ENCODE peak calls at places on chromosomes 6 and 20, in five cellular contexts. K is tibial artery, P is upper lobe of right lung, W is pancreas, S is prostate gland. F is an unnamed sample.

GRCh38 chr6:128491643-128492206 is 28.7 kb downstream of the PTPRK start:
- DNase-seq in P (no peak), K (no peak), S (peak; percentile 39), W (no peak), F (no peak)

GRCh38 chr6:5557506-5557905 is 296.2 kb downstream of the FARS2 start:
- DNase-seq in P (no peak), K (no peak), W (no peak), S (no peak), F (no peak)

GRCh38 chr20:46544576-46544975 is 5.9 kb downstream of the OCSTAMP start:
- DNase-seq in P (no peak), K (no peak), S (no peak), W (no peak), F (no peak)

GRCh38 chr6:27419363-27419762 is 30.8 kb downstream of the ZNF391 start:
- DNase-seq in S (no peak), W (no peak), P (no peak), K (no peak), F (no peak)

GRCh38 chr20:32155017-32155965 is 45.8 kb downstream of the TM9SF4 start:
- DNase-seq in K (peak; percentile 91), P (peak; percentile 94), S (peak; percentile 29), W (peak; percentile 79), F (peak; percentile 90)

GRCh38 chr6:37174196-37174514 is 4.2 kb downstream of the PIM1 start:
- DNase-seq in P (no peak), W (no peak), K (no peak), S (no peak), F (no peak)

GRCh38 chr6:16336056-16336810 is 97.8 kb downstream of the GMPR start:
- DNase-seq in K (no peak), P (no peak), S (peak; percentile 50), W (no peak), F (no peak)

GRCh38 chr6:12099623-12100022 is 87.5 kb downstream of the HIVEP1 start:
- DNase-seq in P (no peak), W (no peak), K (no peak), S (no peak), F (no peak)

GRCh38 chr6:169173532-169174268 is 79.9 kb downstream of the THBS2 start:
- DNase-seq in P (no peak), S (no peak), W (no peak), K (no peak), F (peak; percentile 33)

GRCh38 chr20:9710685-9711084 is 128.2 kb downstream of the PAK5 start:
- DNase-seq in S (no peak), W (no peak), P (no peak), K (no peak), F (no peak)

GRCh38 chr6:2324166-2324953 is 79.0 kb upstream of the GMDS start:
- DNase-seq in K (no peak), P (no peak), W (no peak), S (no peak), F (no peak)

GRCh38 chr6:35640017-35640664 is 48.6 kb downstream of the FKBP5 start:
- DNase-seq in P (no peak), K (no peak), S (peak; percentile 22), W (no peak), F (no peak)

DNA sequence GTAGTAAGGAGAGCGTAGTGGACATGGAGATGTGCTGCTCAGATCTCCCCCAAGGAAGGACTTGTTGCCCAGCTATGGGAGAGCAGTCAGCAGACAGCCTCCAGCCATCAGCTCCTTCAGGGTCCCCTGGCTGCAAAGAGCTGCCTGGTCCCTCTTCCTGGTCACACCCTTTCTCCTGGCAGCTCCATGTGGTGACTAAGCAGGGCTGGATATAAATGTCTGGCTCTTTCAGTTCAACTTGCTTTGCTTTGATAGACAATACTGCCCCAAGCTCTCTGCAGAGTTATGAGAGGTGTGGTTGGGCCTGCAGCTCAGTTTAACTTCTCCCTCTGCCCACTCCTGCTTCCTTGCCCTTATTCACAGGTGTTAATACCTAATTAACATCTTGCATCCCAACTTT is 64.1 kb upstream of the DDR1 start:
- DNase-seq in K (peak; percentile 75), W (no peak), P (no peak), S (peak; percentile 59), F (no peak)
- H3K4me3 ChIP-seq in K (no peak overlapping the region), W (no peak overlapping the region), P (no peak overlapping the region), S (no peak overlapping the region), F (no peak overlapping the region)

DNA sequence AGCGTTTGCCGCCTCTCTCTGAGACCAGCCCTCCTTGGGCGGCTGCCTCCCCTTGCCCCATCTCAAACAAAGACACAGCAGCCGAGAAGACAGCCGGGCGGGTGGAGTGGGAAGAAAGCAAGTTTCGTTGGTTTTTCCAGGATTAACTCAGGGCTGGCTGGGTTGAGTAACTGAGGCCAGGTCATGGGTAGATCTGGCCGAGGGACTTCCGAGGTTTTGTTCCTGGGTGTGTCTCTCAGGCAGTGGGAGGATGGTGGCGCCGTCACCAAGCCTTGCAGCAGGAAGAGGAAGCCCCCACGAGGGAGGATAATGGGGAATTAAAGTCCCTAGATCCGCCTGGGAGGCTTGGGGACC is 167.2 kb downstream of the TTLL2 start:
- DNase-seq in S (peak; percentile 70), W (no peak), K (peak; percentile 35), P (peak; percentile 73), F (no peak)
- H3K27me3 ChIP-seq in S (no peaks in the 10 kb centered on the region), W (no peaks in the 10 kb centered on the region), K (no peaks in the 10 kb centered on the region), P (no peaks in the 10 kb centered on the region), F (no peaks in the 10 kb centered on the region)

DNA sequence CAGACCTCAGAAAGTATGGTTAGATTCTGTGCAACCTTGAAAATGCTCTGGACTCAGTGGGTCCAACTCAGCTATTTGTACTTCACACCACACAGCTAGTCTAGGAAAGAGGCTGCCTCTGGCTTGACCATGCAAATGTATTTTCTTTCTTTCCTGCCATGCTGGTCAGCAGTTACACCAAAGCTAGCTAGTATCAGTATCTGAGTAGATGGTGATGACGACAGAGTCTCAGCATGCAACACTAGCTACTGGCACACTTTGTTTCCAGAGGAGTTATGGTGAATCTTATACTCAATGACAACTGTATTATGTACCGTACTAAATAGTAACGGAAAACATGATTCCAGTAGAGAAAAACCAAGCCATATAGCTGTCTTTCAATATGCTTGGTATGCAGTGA is 96.6 kb upstream of the POPDC3 start:
- DNase-seq in W (no peak), S (no peak), K (no peak), P (no peak), F (no peak)
- H3K36me3 ChIP-seq in W (peaks cover 10% of the 10 kb centered on the region), S (no peaks in the 10 kb centered on the region), K (peaks cover 31% of the 10 kb centered on the region), P (peaks cover 41% of the 10 kb centered on the region), F (peaks cover 5% of the 10 kb centered on the region)

GRCh38 chr6:158707120-158707519 is 57.3 kb downstream of the SYTL3 start:
- DNase-seq in P (peak; percentile 76), S (no peak), K (no peak), W (no peak), F (peak; percentile 38)
- H3K4me3 ChIP-seq in P (no peak overlapping the region), S (no peak overlapping the region), K (no peak overlapping the region), W (no peak overlapping the region), F (no peak overlapping the region)

DNA sequence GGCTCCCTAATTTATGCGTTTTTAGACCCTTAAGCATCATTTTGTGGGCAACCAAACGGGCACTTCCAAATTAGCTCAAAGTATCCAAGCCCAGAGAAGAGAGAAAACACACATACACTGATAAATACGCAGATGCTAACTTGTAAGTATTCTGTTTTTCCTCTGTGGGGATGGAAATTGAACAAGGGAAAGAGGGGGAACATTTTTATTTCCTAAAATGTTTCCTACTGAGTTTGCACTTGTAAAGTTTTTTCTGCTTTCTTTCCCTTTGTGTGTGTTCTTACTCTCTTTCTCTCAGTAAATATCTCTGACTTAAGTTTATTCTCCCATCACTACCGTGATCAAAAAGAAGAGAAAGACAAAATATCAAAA is 769 bp upstream of the NKX2-4 start:
- DNase-seq in S (no peak), P (no peak), W (no peak), K (no peak), F (no peak)
- H3K27me3 ChIP-seq in S (peaks cover 45% of the 10 kb centered on the region), P (peaks cover 100% of the 10 kb centered on the region), W (peaks cover 29% of the 10 kb centered on the region), K (peaks cover 80% of the 10 kb centered on the region), F (peaks cover 89% of the 10 kb centered on the region)

DNA sequence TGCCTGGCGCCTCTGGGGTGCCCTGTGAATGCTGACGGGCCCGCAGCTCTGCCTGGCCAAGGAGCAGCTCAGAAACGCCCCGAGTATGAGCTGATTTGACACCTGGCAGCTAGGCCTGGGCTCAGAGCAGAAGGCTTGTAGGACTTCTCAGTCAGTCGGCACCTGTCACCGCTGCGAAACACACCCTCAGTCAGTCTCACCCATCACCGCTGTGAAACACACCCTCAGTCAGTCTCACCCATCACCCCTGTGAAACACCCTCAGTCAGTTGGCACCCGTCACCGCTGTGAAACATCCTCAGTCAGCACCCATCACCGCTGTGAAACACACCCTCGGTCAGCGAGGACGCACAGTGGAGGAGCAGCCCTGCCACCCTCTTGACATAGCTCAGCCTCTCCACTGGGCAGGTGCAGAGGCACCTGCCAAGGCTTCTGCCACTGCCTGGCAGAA is 109.0 kb downstream of the PSMB1 start:
- DNase-seq in W (no peak), S (no peak), K (no peak), P (peak; percentile 68), F (peak; percentile 16)
- H3K36me3 ChIP-seq in W (no peaks in the 10 kb centered on the region), S (no peaks in the 10 kb centered on the region), K (no peaks in the 10 kb centered on the region), P (no peaks in the 10 kb centered on the region), F (no peaks in the 10 kb centered on the region)

GRCh38 chr20:1489328-1489727 is 1.9 kb downstream of the SIRPB2 start:
- DNase-seq in S (no peak), P (no peak), K (no peak), W (no peak), F (no peak)
- H3K4me3 ChIP-seq in S (no peak overlapping the region), P (peak overlapping the region; percentile 36), K (no peak overlapping the region), W (no peak overlapping the region), F (no peak overlapping the region)

DNA sequence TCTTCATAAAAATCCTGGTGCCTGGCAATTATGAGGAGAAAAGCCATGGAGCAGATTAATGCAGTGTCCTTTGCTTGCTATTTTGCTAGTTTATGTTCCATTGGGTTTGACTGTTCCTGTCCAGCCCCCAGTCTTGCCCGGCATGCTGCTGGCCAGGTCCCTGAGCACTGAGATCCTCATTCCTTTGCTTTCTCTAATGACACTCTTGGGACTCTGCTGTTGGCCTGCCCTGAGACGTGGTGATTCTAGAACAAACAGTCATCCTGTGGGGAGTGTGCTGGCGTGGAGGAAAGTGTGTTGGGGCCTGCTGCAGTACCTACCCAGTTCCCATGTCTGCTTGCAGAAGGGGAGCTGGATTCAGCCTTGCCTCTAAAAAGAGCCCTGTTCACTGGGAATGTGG is 4.1 kb downstream of the MLN start:
- DNase-seq in W (no peak), K (no peak), P (no peak), S (no peak), F (no peak)
- H3K27me3 ChIP-seq in W (no peaks in the 10 kb centered on the region), K (peaks cover 36% of the 10 kb centered on the region), P (peaks cover 34% of the 10 kb centered on the region), S (no peaks in the 10 kb centered on the region), F (no peaks in the 10 kb centered on the region)

DNA sequence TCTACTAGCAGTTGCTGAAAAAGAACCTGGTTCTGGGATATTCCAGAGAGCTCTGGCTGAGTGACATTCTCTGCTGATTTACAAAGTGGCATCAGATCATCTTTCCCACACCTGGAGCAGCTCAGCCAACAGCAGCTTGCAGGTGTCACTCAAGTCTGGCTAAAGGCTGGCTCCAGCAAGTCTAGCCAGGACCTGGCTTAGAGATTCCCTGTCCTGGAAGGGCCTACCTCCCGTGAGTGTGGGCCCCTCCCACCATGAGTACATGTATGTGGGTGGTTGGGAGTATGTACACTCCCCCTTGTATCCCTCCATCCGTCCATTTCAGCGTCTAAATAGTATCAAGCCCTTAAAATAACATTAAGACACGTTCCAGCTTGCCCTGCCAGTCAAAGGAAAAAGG is 539.3 kb upstream of the ID4 start:
- DNase-seq in W (no peak), S (no peak), K (no peak), P (no peak), F (no peak)
- H3K36me3 ChIP-seq in W (no peaks in the 10 kb centered on the region), S (no peaks in the 10 kb centered on the region), K (no peaks in the 10 kb centered on the region), P (no peaks in the 10 kb centered on the region), F (no peaks in the 10 kb centered on the region)